ENCODE peak calls at places on chromosomes 2 and 18, in seven cellular contexts. V, I, X, A, D, B and Y are unnamed samples.

GRCh38 chr2:151523825-151524224 is 114.1 kb downstream of the RIF1 start:
- DNase-seq in B (no peak), D (no peak), V (no peak), X (peak), I (peak), A (no peak), Y (no peak)

GRCh38 chr2:233221378-233222063 is 30.0 kb upstream of the ATG16L1 start:
- DNase-seq in I (peak), A (no peak), X (peak), D (no peak), V (no peak), B (no peak), Y (no peak)

GRCh38 chr2:239300242-239300641 is 100.6 kb downstream of the HDAC4 start:
- DNase-seq in X (no peak), V (peak), A (no peak), I (no peak), B (no peak), D (no peak), Y (no peak)

GRCh38 chr2:19643117-19643518 is 258.7 kb downstream of the TTC32 start:
- DNase-seq in D (no peak), B (no peak), V (no peak), A (no peak), X (no peak), I (no peak), Y (no peak)

GRCh38 chr2:28160986-28161425 is 231.7 kb upstream of the FOSL2 start:
- DNase-seq in X (peak), B (no peak), I (peak), A (no peak), D (no peak), V (no peak), Y (peak)

GRCh38 chr18:51522821-51523220 is 325.3 kb upstream of the MEX3C start:
- DNase-seq in I (no peak), V (no peak), D (no peak), X (no peak), B (no peak), A (no peak), Y (no peak)

GRCh38 chr2:30398488-30398887 is 48.6 kb upstream of the LCLAT1 start:
- DNase-seq in V (no peak), X (no peak), D (no peak), I (no peak), A (no peak), B (no peak), Y (no peak)

GRCh38 chr2:70922591-70923234 is 13.0 kb upstream of the ATP6V1B1 start:
- DNase-seq in X (no peak), A (no peak), V (no peak), D (no peak), B (no peak), I (no peak), Y (no peak)

GRCh38 chr2:47034973-47035609 is 119.5 kb upstream of the MCFD2 start:
- DNase-seq in D (peak), X (peak), I (no peak), A (no peak), V (peak), B (no peak), Y (no peak)

GRCh38 chr2:85758361-85759256 is 4.8 kb downstream of the ATOH8 start:
- DNase-seq in D (peak), B (no peak), V (peak), A (no peak), X (no peak), I (no peak), Y (no peak)

GRCh38 chr18:49059028-49059670 is 108.4 kb upstream of the SMAD7 start:
- DNase-seq in D (no peak), A (no peak), X (no peak), B (no peak), I (peak), V (no peak), Y (no peak)
- TF ChIP-seq CTCF in D (no peak), A (no peak), X (peak), B (peak), I (peak), V (peak), Y (peak)

GRCh38 chr2:177211148-177211547 is 1.4 kb upstream of the HNRNPA3 start:
- DNase-seq in V (no peak), A (no peak), X (no peak), I (no peak), B (no peak), D (no peak), Y (no peak)

GRCh38 chr2:177217247-177217843 is 4.8 kb downstream of the HNRNPA3 start:
- DNase-seq in I (no peak), D (no peak), V (no peak), B (no peak), X (no peak), A (no peak), Y (no peak)

GRCh38 chr2:177212895-177213856 is 582 bp downstream of the HNRNPA3 start:
- DNase-seq in X (peak), A (peak), B (peak), I (peak), D (peak), V (peak), Y (peak)

GRCh38 chr2:177211602-177212105 is 940 bp upstream of the HNRNPA3 start:
- DNase-seq in A (no peak), X (no peak), V (no peak), I (no peak), B (no peak), D (no peak), Y (no peak)

DNA sequence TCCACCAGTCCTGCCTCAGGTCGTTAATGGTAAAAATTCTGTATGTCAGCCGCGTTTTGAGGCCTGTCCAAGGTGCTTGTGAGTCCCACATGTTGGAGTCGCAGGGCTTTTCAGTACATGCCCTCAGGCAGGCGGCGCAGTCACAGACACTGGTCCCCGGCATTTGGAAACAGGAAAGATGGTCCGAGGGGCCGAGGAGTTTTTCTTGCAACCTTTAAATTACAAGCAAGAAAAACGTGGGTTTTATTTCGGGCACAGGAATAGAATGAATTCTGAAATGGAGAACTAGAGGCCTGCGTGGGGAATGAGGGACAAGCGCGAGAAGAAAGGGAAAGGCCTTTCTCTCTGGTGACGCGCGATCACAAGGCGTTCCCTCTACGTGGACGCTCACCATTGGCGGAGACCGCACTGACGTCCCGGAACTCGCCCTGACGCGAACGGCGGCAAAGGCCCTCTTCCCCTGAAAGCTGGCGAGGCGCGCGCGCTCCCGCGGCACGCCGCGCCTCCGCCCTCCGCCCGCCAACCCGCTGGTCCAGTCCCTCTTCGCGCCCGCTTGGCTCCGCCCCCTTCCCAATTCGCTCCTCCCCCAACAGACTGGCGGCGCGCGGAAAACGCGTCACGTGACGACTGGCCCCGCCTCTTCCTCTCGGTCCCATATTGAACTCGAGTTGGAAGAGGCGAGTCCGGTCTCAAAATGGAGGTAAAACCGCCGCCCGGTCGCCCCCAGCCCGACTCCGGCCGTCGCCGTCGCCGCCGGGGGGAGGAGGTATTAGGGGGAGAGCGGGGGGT is at the start of gene HNRNPA3:
- DNase-seq in X (peak), B (peak), I (peak), D (peak), A (peak), V (peak), Y (peak)
- TF ChIP-seq CTCF in X (peak), B (peak), I (no peak), D (peak), A (no peak), V (peak), Y (peak)

DNA sequence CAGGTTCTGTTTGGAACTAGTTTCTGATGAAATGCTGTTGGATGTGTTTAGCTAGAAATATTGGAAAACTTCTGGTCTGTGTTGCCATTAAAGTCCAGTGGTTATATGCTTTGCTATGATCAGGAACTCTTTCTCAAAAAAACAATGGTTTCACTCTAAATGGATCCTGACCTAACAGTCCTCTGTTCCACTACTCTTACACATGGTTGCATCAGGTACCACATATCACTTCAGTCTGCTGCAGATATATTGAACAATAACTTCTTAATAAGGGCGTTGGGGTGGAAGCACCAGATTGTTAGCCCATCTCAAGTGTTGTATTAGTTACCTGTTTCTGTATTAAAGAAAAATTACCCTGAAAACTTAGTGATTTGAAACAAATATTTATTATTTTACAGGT is 676.6 kb upstream of the GCFC2 start:
- DNase-seq in I (no peak), A (no peak), V (no peak), X (no peak), B (no peak), D (no peak), Y (no peak)
- TF ChIP-seq CTCF in I (no peak), A (no peak), V (no peak), X (no peak), B (no peak), D (no peak), Y (no peak)

GRCh38 chr18:2104620-2105462 is 466.5 kb downstream of the METTL4 start:
- DNase-seq in I (peak), B (peak), A (peak), X (peak), D (no peak), V (peak), Y (peak)
- TF ChIP-seq CTCF in I (peak), B (peak), A (peak), X (peak), D (peak), V (peak), Y (peak)